ENCODE peak calls at places on chromosomes 12 and 14, in eight cellular contexts. R is cerebellar cortex; J is stimulated activated CD4-positive, alpha-beta T cell treated with anti-CD3 and anti-CD28 coated beads, Interleukin-1b, Interleukin-23, amount 100 ng/mL, for 24 hours; H is AG20443; I is stimulated activated CD8-positive, alpha-beta memory T cell treated with anti-CD3 and anti-CD28 coated beads, Interleukin-7, amount 100 ng/mL, for 4 hours; W is mammary epithelial cell; G is SIG-M5; U is adrenal gland. N is an unnamed sample.

GRCh38 chr14:75409425-75410205 is 18.2 kb upstream of the JDP2 start:
- DNase-seq in R (peak; percentile 14), J (no peak), H (no peak), I (no peak), W (no peak), G (no peak), U (peak; percentile 73), N (peak; percentile 53)

GRCh38 chr12:113658030-113658655 is 186.5 kb upstream of the LHX5 start:
- DNase-seq in R (peak; percentile 5), J (no peak), H (no peak), I (no peak), W (peak; percentile 6), G (no peak), U (no peak), N (no peak)

GRCh38 chr14:70782361-70782760 is 27.0 kb downstream of the MAP3K9 start:
- DNase-seq in R (no peak), J (no peak), H (peak; percentile 44), I (no peak), W (peak; percentile 100), G (no peak), U (no peak), N (no peak)

GRCh38 chr14:93903342-93904184 is 23.6 kb upstream of the FAM181A start:
- DNase-seq in R (peak; percentile 30), J (no peak), H (peak; percentile 42), I (no peak), W (no peak), G (no peak), U (no peak), N (no peak)

GRCh38 chr14:72033331-72033730 is 101.1 kb downstream of the RGS6 start:
- DNase-seq in R (no peak), J (no peak), H (no peak), I (no peak), W (no peak), G (no peak), U (no peak), N (no peak)

GRCh38 chr12:7501031-7501585 is 2.5 kb downstream of the CD163 start:
- DNase-seq in R (no peak), J (no peak), H (peak; percentile 13), I (no peak), W (peak; percentile 60), G (no peak), U (no peak), N (no peak)

GRCh38 chr14:99793213-99794155 is at the start of gene EML1:
- DNase-seq in R (peak; percentile 64), J (peak; percentile 66), H (peak; percentile 99), I (peak; percentile 65), W (peak; percentile 52), G (no peak), U (peak; percentile 89), N (peak; percentile 97)

GRCh38 chr14:70665448-70666363 is 24.0 kb downstream of the TTC9 start:
- DNase-seq in R (no peak), J (no peak), H (peak; percentile 76), I (no peak), W (peak; percentile 79), G (no peak), U (peak; percentile 31), N (no peak)

GRCh38 chr12:112126000-112126431 is 656 bp downstream of the TRAFD1 start:
- DNase-seq in R (no peak), J (no peak), H (no peak), I (no peak), W (no peak), G (no peak), U (no peak), N (no peak)

GRCh38 chr14:74478996-74479635 is 14.0 kb downstream of the NPC2 start:
- DNase-seq in R (peak; percentile 28), J (no peak), H (no peak), I (no peak), W (no peak), G (no peak), U (no peak), N (no peak)

GRCh38 chr14:93743270-93744060 is 44.8 kb downstream of the PRIMA1 start:
- DNase-seq in R (no peak), J (no peak), H (no peak), I (no peak), W (no peak), G (no peak), U (no peak), N (no peak)

GRCh38 chr14:29735459-29735858 is 192.2 kb downstream of the PRKD1 start:
- DNase-seq in R (no peak), J (no peak), H (no peak), I (no peak), W (no peak), G (no peak), U (no peak), N (no peak)

GRCh38 chr12:116544656-116545055 is 14.5 kb upstream of the MAP1LC3B2 start:
- DNase-seq in R (no peak), J (no peak), H (no peak), I (no peak), W (no peak), G (no peak), U (no peak), N (no peak)

GRCh38 chr14:101518611-101519048 is 42.7 kb upstream of the DIO3 start:
- DNase-seq in R (no peak), J (no peak), H (no peak), I (no peak), W (no peak), G (no peak), U (no peak), N (no peak)

GRCh38 chr12:19440916-19441315 is 1.6 kb downstream of the AEBP2 start:
- DNase-seq in R (no peak), J (no peak), H (no peak), I (no peak), W (no peak), G (no peak), U (no peak), N (no peak)

GRCh38 chr14:101929946-101930345 is 34.4 kb upstream of the DYNC1H1 start:
- DNase-seq in R (no peak), J (no peak), H (no peak), I (no peak), W (no peak), G (no peak), U (no peak), N (no peak)

GRCh38 chr12:122888232-122888752 is 7.6 kb downstream of the VPS37B start:
- DNase-seq in R (peak; percentile 81), J (no peak), H (no peak), I (no peak), W (peak; percentile 100), G (peak; percentile 52), U (peak; percentile 54), N (no peak)

GRCh38 chr12:104546575-104546974 is 89.8 kb downstream of the CHST11 start:
- DNase-seq in R (no peak), J (no peak), H (no peak), I (no peak), W (peak; percentile 65), G (no peak), U (no peak), N (no peak)

GRCh38 chr14:49861581-49861922 is 9.0 kb upstream of the NEMF start:
- DNase-seq in R (peak; percentile 85), J (peak; percentile 58), H (peak; percentile 73), I (peak; percentile 48), W (peak; percentile 64), G (peak; percentile 40), U (peak; percentile 73), N (peak; percentile 86)

GRCh38 chr14:51484491-51484890 is 167.2 kb upstream of the FRMD6 start:
- DNase-seq in R (no peak), J (no peak), H (peak; percentile 29), I (no peak), W (no peak), G (no peak), U (no peak), N (no peak)

GRCh38 chr12:115324949-115325638 is 641.1 kb upstream of the TBX3 start:
- DNase-seq in R (peak; percentile 10), J (no peak), H (no peak), I (no peak), W (no peak), G (no peak), U (no peak), N (no peak)

GRCh38 chr14:85358136-85358785 is 171.7 kb upstream of the FLRT2 start:
- DNase-seq in R (no peak), J (no peak), H (no peak), I (no peak), W (no peak), G (no peak), U (no peak), N (no peak)

GRCh38 chr14:55588259-55588699 is 8.3 kb downstream of the KTN1 start:
- DNase-seq in R (no peak), J (no peak), H (peak; percentile 12), I (no peak), W (peak; percentile 48), G (no peak), U (no peak), N (no peak)

GRCh38 chr12:120249875-120250795 is 15.4 kb downstream of the PXN start:
- DNase-seq in R (no peak), J (no peak), H (no peak), I (no peak), W (no peak), G (no peak), U (peak; percentile 53), N (no peak)

GRCh38 chr14:55614304-55614703 is 34.3 kb downstream of the KTN1 start:
- DNase-seq in R (no peak), J (no peak), H (no peak), I (no peak), W (no peak), G (no peak), U (no peak), N (no peak)

GRCh38 chr12:2792670-2793500 is 1.9 kb upstream of the FKBP4 start:
- DNase-seq in R (no peak), J (no peak), H (no peak), I (no peak), W (no peak), G (no peak), U (no peak), N (no peak)

GRCh38 chr12:57095440-57095839 is 6.5 kb downstream of the NAB2 start:
- DNase-seq in R (no peak), J (no peak), H (peak; percentile 2), I (no peak), W (no peak), G (no peak), U (no peak), N (no peak)

GRCh38 chr12:100460702-100461101 is 13.0 kb upstream of the NR1H4 start:
- DNase-seq in R (no peak), J (no peak), H (no peak), I (no peak), W (no peak), G (no peak), U (no peak), N (no peak)

GRCh38 chr14:62497708-62498107 is 547.5 kb downstream of the KCNH5 start:
- DNase-seq in R (no peak), J (no peak), H (no peak), I (no peak), W (no peak), G (no peak), U (no peak), N (no peak)

GRCh38 chr14:74723134-74723533 is 10.2 kb downstream of the FCF1 start:
- DNase-seq in R (no peak), J (no peak), H (no peak), I (no peak), W (no peak), G (no peak), U (no peak), N (no peak)

GRCh38 chr14:28901631-28902030 is 135.0 kb downstream of the FOXG1 start:
- DNase-seq in R (no peak), J (no peak), H (no peak), I (no peak), W (no peak), G (no peak), U (no peak), N (no peak)